ENCODE peak calls at places on chromosomes 11 and 22, in four cellular contexts. S, E, W and N are unnamed samples.

GRCh38 chr11:16606784-16607674 is 131.4 kb upstream of the C11orf58 start:
- DNase-seq in S (peak; percentile 86), E (peak; percentile 40), W (peak; percentile 50), N (no peak)

GRCh38 chr22:37072673-37073072 is 21.1 kb downstream of the KCTD17 start:
- DNase-seq in S (no peak), E (no peak), W (no peak), N (no peak)

GRCh38 chr22:24176040-24176439 is 5.2 kb upstream of the SUSD2 start:
- DNase-seq in S (peak; percentile 74), E (no peak), W (no peak), N (no peak)

GRCh38 chr11:10109836-10110235 is 184.2 kb downstream of the SBF2 start:
- DNase-seq in S (no peak), E (no peak), W (no peak), N (peak; percentile 63)

GRCh38 chr22:35587447-35587870 is 29.7 kb downstream of the MB start:
- DNase-seq in S (peak; percentile 76), E (peak; percentile 66), W (no peak), N (no peak)

GRCh38 chr11:47906066-47906465 is 57.9 kb upstream of the NUP160 start:
- DNase-seq in S (no peak), E (no peak), W (no peak), N (no peak)

GRCh38 chr11:62710001-62710345 is 2.5 kb downstream of the GNG3 start:
- DNase-seq in S (no peak), E (no peak), W (no peak), N (no peak)

GRCh38 chr11:66218846-66219620 is 49.4 kb upstream of the RAB1B start:
- DNase-seq in S (no peak), E (no peak), W (no peak), N (no peak)

GRCh38 chr22:36194971-36195370 is 6.6 kb downstream of the APOL4 start:
- DNase-seq in S (no peak), E (peak; percentile 60), W (peak; percentile 91), N (no peak)

GRCh38 chr11:44632466-44633123 is 67.1 kb downstream of the CD82 start:
- DNase-seq in S (no peak), E (no peak), W (peak; percentile 77), N (no peak)

GRCh38 chr22:44403166-44403565 is 90.4 kb upstream of the SHISAL1 start:
- DNase-seq in S (peak; percentile 41), E (no peak), W (no peak), N (no peak)

GRCh38 chr11:32385998-32386397 is 49.3 kb downstream of the WT1 start:
- DNase-seq in S (no peak), E (peak; percentile 11), W (peak; percentile 63), N (no peak)

GRCh38 chr22:44818727-44819126 is 66.4 kb downstream of the ARHGAP8 start:
- DNase-seq in S (peak; percentile 15), E (no peak), W (no peak), N (no peak)

GRCh38 chr11:76719686-76720085 is 49.1 kb upstream of the LRRC32 start:
- DNase-seq in S (no peak), E (no peak), W (no peak), N (no peak)

GRCh38 chr22:27213766-27214581 is 556.6 kb downstream of the MIAT start:
- DNase-seq in S (peak; percentile 86), E (peak; percentile 45), W (no peak), N (no peak)

GRCh38 chr11:75420224-75421034 is 12.6 kb downstream of the KLHL35 start:
- DNase-seq in S (no peak), E (no peak), W (peak; percentile 60), N (no peak)

GRCh38 chr11:60971520-60971919 is at the start of gene CD6:
- DNase-seq in S (no peak), E (no peak), W (no peak), N (no peak)

GRCh38 chr11:45097721-45098493 is 48.5 kb upstream of the PRDM11 start:
- DNase-seq in S (peak; percentile 56), E (peak; percentile 61), W (peak; percentile 85), N (peak; percentile 34)

GRCh38 chr11:87878373-87878779 is 296.9 kb downstream of the RAB38 start:
- DNase-seq in S (no peak), E (peak; percentile 5), W (peak; percentile 54), N (peak; percentile 37)

GRCh38 chr11:108501396-108501795 is 3.2 kb upstream of the POGLUT3 start:
- DNase-seq in S (no peak), E (no peak), W (no peak), N (no peak)

GRCh38 chr22:22730655-22731373 is 86.4 kb downstream of the GGTLC2 start:
- DNase-seq in S (no peak), E (no peak), W (no peak), N (no peak)

GRCh38 chr11:113867843-113868503 is 7.4 kb downstream of the USP28 start:
- DNase-seq in S (no peak), E (no peak), W (no peak), N (no peak)
- H3K36me3 ChIP-seq in S (no peaks in the 10 kb centered on the region), E (no peaks in the 10 kb centered on the region), W (peaks cover 3% of the 10 kb centered on the region), N (no peaks in the 10 kb centered on the region)

GRCh38 chr22:39482768-39483167 is 19.3 kb upstream of the MIEF1 start:
- DNase-seq in S (peak; percentile 73), E (no peak), W (no peak), N (no peak)
- H3K36me3 ChIP-seq in S (no peaks in the 10 kb centered on the region), E (no peaks in the 10 kb centered on the region), W (no peaks in the 10 kb centered on the region), N (no peaks in the 10 kb centered on the region)

DNA sequence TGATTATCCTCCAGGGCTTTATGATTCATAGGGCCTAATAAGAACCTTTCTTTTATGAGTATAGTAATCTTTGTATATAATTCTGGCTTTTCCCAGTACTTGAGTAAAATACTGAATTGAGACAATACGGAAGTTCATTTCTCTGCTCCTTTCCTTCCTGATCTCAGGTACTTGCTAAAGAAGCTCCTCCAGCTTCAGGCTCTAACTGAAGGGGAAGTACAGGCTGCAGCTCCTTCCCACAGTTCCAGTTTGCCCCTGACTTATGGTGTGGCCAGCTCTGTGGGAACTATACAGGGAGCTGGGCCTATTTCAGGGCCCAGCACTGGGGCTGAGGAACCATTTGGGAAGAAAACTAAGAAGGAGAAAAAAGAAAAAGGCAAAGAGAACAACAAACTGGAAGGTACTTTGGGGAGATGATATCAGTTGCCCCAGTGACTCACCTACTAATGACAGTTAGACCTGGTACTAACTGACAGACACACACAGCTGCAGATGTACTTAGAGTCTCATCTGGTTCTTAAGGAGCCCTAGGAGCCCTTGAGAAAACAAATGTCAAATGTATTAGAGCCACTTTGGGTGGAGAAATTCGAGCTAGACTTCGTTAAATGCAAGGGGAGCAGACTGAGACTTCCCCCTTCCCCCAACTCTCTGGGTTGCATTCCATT is 3.0 kb downstream of the TBRG1 start:
- DNase-seq in S (no peak), E (no peak), W (no peak), N (no peak)
- H3K36me3 ChIP-seq in S (peaks cover 33% of the 10 kb centered on the region), E (peaks cover 10% of the 10 kb centered on the region), W (peaks cover 3% of the 10 kb centered on the region), N (peaks cover 51% of the 10 kb centered on the region)

GRCh38 chr11:78200553-78200952 is 11.8 kb downstream of the USP35 start:
- DNase-seq in S (no peak), E (no peak), W (no peak), N (no peak)
- H3K36me3 ChIP-seq in S (peaks cover 7% of the 10 kb centered on the region), E (no peaks in the 10 kb centered on the region), W (no peaks in the 10 kb centered on the region), N (no peaks in the 10 kb centered on the region)

DNA sequence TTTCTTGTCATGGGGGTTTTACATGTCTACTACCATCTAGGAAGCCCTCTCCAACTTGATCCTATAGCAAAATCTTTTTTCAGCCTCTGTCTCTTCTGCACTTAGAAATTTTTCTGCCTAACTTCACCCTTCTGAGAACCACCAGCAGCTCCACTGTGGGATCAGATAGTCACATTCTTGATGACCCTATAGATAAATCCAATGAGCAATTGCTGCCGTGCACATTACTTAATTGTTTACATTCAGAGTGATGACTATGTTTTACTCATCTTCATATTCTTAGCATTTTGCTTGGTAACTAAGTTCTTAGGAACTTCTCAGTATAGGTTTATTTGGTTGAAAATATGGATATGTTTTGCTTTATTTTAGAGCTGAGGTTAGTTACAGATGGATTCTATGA is 12.4 kb upstream of the ETS1 start:
- DNase-seq in S (no peak), E (no peak), W (no peak), N (no peak)
- H3K36me3 ChIP-seq in S (no peaks in the 10 kb centered on the region), E (no peaks in the 10 kb centered on the region), W (no peaks in the 10 kb centered on the region), N (no peaks in the 10 kb centered on the region)

DNA sequence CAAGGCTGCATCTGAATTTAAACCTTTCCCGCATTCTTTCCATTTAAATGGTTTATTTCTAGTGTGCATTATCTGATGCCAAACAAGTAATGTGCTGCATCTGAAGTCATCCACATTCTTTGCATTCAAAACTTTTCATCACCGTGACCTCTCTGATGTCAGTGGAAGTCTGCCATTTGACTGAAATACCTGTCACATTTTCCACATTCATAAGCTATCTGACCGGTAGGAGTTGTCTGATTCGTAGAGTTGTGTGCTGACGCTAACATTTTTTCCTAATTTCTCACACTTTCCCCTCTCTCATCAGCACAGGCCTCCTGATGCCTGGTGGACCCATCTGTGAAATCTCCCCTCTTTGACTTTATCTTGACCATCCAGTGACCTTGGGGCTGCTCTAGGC is 79.9 kb upstream of the BARX2 start:
- DNase-seq in S (no peak), E (no peak), W (peak; percentile 91), N (no peak)
- H3K36me3 ChIP-seq in S (no peaks in the 10 kb centered on the region), E (no peaks in the 10 kb centered on the region), W (no peaks in the 10 kb centered on the region), N (no peaks in the 10 kb centered on the region)